ENCODE peak calls at places on chromosomes 7 and 10, in nine cellular contexts. X is heart left ventricle, H is testis, T is sigmoid colon, K is stomach, B is body of pancreas, N is ovary, Q is Peyer's patch, J is transverse colon. U is an unnamed sample.
A peak's percentile ranks its signal among the peaks of the same experiment; 100 is the strongest.

GRCh38 chr10:121841862-121842261 is 86.0 kb downstream of the ATE1 start:
- DNase-seq in X (no peak), T (no peak), B (no peak), Q (no peak), J (no peak), N (no peak), K (no peak), H (no peak), U (no peak)

GRCh38 chr7:44162179-44162578 is 21.0 kb upstream of the MYL7 start:
- DNase-seq in Q (no peak), K (no peak), X (no peak), J (no peak), T (no peak), N (no peak), H (no peak), B (no peak), U (no peak)

GRCh38 chr10:112587709-112588108 is 140.7 kb downstream of the VTI1A start:
- DNase-seq in Q (no peak), H (no peak), J (no peak), K (no peak), N (no peak), T (no peak), X (no peak), B (no peak), U (no peak)

GRCh38 chr10:70333268-70333667 is 49.2 kb downstream of the LRRC20 start:
- DNase-seq in T (peak; percentile 39), H (no peak), K (no peak), J (no peak), Q (no peak), N (no peak), X (no peak), B (no peak), U (no peak)

GRCh38 chr10:93281367-93281720 is 200.8 kb downstream of the MYOF start:
- DNase-seq in J (no peak), X (no peak), H (no peak), N (no peak), K (no peak), T (no peak), Q (no peak), B (no peak), U (no peak)

GRCh38 chr10:45555789-45556188 is 116.8 kb downstream of the ZFAND4 start:
- DNase-seq in B (no peak), Q (no peak), H (no peak), K (no peak), J (no peak), X (no peak), T (no peak), N (no peak), U (no peak)

GRCh38 chr10:14378387-14378960 is 47.8 kb upstream of the FRMD4A start:
- DNase-seq in T (no peak), X (no peak), H (no peak), N (no peak), K (no peak), J (no peak), Q (no peak), B (peak; percentile 15), U (no peak)

GRCh38 chr10:30535677-30536076 is 93.9 kb downstream of the LYZL2 start:
- DNase-seq in Q (no peak), J (no peak), H (no peak), N (no peak), K (no peak), T (no peak), B (no peak), X (no peak), U (no peak)

GRCh38 chr10:8614054-8614565 is 559.6 kb downstream of the GATA3 start:
- DNase-seq in T (no peak), Q (no peak), K (no peak), H (no peak), J (no peak), X (no peak), N (no peak), B (no peak), U (no peak)

GRCh38 chr7:42097756-42098155 is 139.3 kb downstream of the GLI3 start:
- DNase-seq in T (no peak), B (no peak), Q (no peak), X (no peak), N (no peak), J (no peak), H (no peak), K (no peak), U (no peak)

GRCh38 chr7:149195180-149196150 is at the start of gene ZNF282:
- DNase-seq in X (peak; percentile 93), B (peak; percentile 94), Q (peak; percentile 75), H (peak; percentile 90), K (peak; percentile 92), N (peak; percentile 85), J (peak; percentile 90), T (peak; percentile 94), U (peak; percentile 86)
- TF ChIP-seq POLR2A in X (peak; percentile 66), B (peak; percentile 48), Q (peak; percentile 59), H (no peak), K (no peak), N (no peak), J (peak; percentile 66), T (no peak), U (peak; percentile 73)

GRCh38 chr10:102395677-102396197 is at the start of gene NFKB2:
- DNase-seq in T (no peak), K (no peak), H (no peak), B (no peak), Q (no peak), X (no peak), J (no peak), N (no peak), U (no peak)

GRCh38 chr10:102394801-102395676 is 466 bp upstream of the NFKB2 start:
- DNase-seq in K (peak; percentile 92), J (peak; percentile 92), X (peak; percentile 88), Q (peak; percentile 92), H (peak; percentile 91), T (peak; percentile 96), N (peak; percentile 94), B (peak; percentile 90), U (peak; percentile 92)

GRCh38 chr10:102393411-102394078 is 2.0 kb upstream of the NFKB2 start:
- DNase-seq in T (no peak), H (no peak), Q (no peak), K (no peak), X (no peak), J (no peak), B (no peak), N (no peak), U (no peak)

GRCh38 chr10:102392306-102392705 is 3.2 kb upstream of the NFKB2 start:
- DNase-seq in Q (no peak), N (no peak), H (no peak), J (no peak), B (no peak), X (no peak), T (no peak), K (no peak), U (no peak)

DNA sequence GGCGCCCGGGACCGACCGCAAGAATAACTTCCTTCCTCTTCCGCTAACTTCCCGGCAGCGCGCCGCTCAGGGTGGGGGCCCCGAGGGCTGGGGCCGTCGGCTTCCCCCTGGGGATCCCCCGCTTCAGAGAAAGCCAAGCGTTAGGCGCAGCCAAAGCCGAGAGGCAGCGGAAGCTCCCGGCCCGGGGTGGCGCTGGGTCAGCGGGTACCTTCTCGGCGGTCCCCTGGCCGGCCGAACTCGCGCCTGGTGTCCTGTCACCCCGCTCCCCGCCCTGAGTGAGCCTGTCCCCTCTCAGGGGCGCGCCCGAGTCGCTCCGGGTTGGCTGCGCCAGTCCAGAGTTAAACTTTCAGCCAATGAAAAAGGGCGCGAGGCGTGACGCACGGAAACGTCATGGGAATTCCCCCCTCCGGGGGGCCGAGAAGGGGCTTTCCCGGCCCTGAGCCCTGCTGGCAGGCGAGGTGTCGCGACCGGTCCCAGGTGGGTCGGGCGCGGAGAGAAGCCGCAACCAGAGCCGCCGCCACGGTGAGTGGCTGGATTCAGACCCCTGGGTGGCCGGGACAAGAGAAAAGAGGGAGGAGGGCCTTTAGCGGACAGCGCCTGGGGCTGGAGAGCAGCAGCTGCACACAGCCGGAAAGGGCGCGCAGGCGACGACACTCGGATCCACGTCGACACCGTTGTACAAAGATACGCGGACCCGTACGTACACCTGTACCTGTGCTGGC is 1.3 kb upstream of the NFKB2 start:
- DNase-seq in H (peak; percentile 96), N (peak; percentile 96), T (peak; percentile 98), K (peak; percentile 96), J (peak; percentile 97), X (peak; percentile 98), B (peak; percentile 95), Q (peak; percentile 95), U (peak; percentile 96)
- TF ChIP-seq POLR2A in H (no peak), N (peak; percentile 86), T (peak; percentile 51), K (peak; percentile 49), J (peak; percentile 85), X (peak; percentile 81), B (peak; percentile 88), Q (peak; percentile 85), U (peak; percentile 76)

GRCh38 chr7:99344061-99344647 is 18.5 kb downstream of the ARPC1A start:
- DNase-seq in J (no peak), T (no peak), N (no peak), X (no peak), H (no peak), B (no peak), K (no peak), Q (no peak), U (no peak)
- TF ChIP-seq POLR2A in J (no peak), T (no peak), N (no peak), X (no peak), H (no peak), B (no peak), K (no peak), Q (no peak), U (no peak)

GRCh38 chr7:37920305-37920618 is 178 bp upstream of the EPDR1 start:
- DNase-seq in B (no peak), N (no peak), Q (no peak), J (no peak), X (no peak), H (no peak), K (no peak), T (no peak), U (no peak)

GRCh38 chr7:37921876-37922275 is 1.4 kb downstream of the EPDR1 start:
- DNase-seq in B (no peak), X (no peak), J (no peak), K (no peak), Q (no peak), T (no peak), H (no peak), N (no peak), U (peak; percentile 62)

GRCh38 chr7:37918526-37918925 is 1.9 kb upstream of the SFRP4 start:
- DNase-seq in Q (no peak), J (no peak), T (no peak), B (no peak), X (no peak), N (no peak), K (no peak), H (no peak), U (no peak)

GRCh38 chr7:37921340-37921805 is 933 bp downstream of the EPDR1 start:
- DNase-seq in N (peak; percentile 64), K (no peak), J (peak; percentile 45), B (peak; percentile 62), Q (no peak), H (peak; percentile 79), T (no peak), X (peak; percentile 33), U (peak; percentile 89)

DNA sequence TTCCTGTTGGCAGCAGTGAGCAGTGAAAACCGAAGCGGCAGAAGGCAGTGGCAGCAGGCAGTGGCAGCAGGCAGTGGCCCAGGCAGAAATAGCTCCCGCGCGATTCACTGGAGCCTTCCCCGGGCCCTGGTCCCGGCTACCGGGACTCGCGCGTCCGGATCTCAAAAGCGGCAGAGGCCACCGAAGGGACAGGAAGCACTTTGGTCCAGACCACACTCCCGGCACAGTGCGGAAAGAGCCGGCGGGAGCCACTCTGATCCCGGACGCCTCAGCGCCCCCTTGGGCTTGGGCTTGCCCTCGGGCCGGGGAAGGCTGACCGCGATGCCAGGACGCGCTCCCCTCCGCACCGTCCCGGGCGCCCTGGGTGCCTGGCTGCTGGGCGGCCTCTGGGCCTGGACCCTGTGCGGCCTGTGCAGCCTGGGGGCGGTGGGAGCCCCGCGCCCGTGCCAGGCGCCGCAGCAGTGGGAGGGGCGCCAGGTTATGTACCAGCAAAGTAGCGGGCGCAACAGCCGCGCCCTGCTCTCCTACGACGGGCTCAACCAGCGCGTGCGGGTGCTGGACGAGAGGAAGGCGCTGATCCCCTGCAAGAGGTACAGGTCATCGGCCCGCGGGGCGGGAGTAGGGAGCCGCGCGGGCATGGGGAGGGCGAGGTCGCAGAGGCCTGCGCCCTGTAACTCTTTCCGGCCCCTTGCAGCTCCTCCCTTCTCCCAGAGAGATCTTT is at the start of gene EPDR1:
- DNase-seq in K (no peak), H (peak; percentile 79), T (peak; percentile 73), X (peak; percentile 76), B (peak; percentile 87), Q (no peak), J (peak; percentile 75), N (peak; percentile 62), U (peak; percentile 86)
- TF ChIP-seq POLR2A in K (no peak), H (no peak), T (no peak), X (no peak), B (peak; percentile 51), Q (peak; percentile 53), J (peak; percentile 75), N (no peak), U (peak; percentile 80)

U was measured in erythroblast.